ENCODE peak calls at places on chromosomes 2 and 18, in five cellular contexts. F, N, I, E and K are unnamed samples.
A peak's percentile ranks its signal among the peaks of the same experiment; 100 is the strongest.

GRCh38 chr2:95385570-95385984 is 16.9 kb upstream of the FAHD2A start:
- DNase-seq in F (no peak), N (no peak), I (no peak), E (no peak), K (no peak)

GRCh38 chr2:1613731-1614354 is 130.5 kb downstream of the PXDN start:
- DNase-seq in F (no peak), N (no peak), I (peak; percentile 92), E (peak; percentile 47), K (no peak)

GRCh38 chr2:105431367-105432088 is 32.7 kb upstream of the FHL2 start:
- DNase-seq in F (no peak), N (peak; percentile 63), I (peak; percentile 68), E (peak; percentile 77), K (no peak)

GRCh38 chr2:56008661-56009411 is 85.3 kb upstream of the EFEMP1 start:
- DNase-seq in F (no peak), N (no peak), I (peak; percentile 92), E (peak; percentile 33), K (no peak)

GRCh38 chr2:39991298-39991697 is 212.2 kb upstream of the THUMPD2 start:
- DNase-seq in F (no peak), N (no peak), I (peak; percentile 13), E (no peak), K (no peak)

GRCh38 chr2:168060956-168061750 is 186.2 kb downstream of the STK39 start:
- DNase-seq in F (no peak), N (no peak), I (peak; percentile 70), E (no peak), K (no peak)

GRCh38 chr2:27029051-27029450 is 3.7 kb upstream of the TMEM214 start:
- DNase-seq in F (no peak), N (no peak), I (no peak), E (no peak), K (no peak)

GRCh38 chr18:29960539-29960938 is 1082.0 kb downstream of the DSC3 start:
- DNase-seq in F (no peak), N (no peak), I (no peak), E (no peak), K (no peak)

GRCh38 chr2:187171318-187171717 is 276.7 kb downstream of the CALCRL start:
- DNase-seq in F (no peak), N (no peak), I (no peak), E (no peak), K (no peak)

GRCh38 chr2:187169108-187169713 is 278.8 kb downstream of the CALCRL start:
- DNase-seq in F (no peak), N (no peak), I (peak; percentile 5), E (no peak), K (no peak)

GRCh38 chr2:187177253-187177652 is 270.8 kb downstream of the CALCRL start:
- DNase-seq in F (no peak), N (no peak), I (no peak), E (no peak), K (no peak)

GRCh38 chr2:187169864-187170263 is 278.2 kb downstream of the CALCRL start:
- DNase-seq in F (no peak), N (no peak), I (no peak), E (no peak), K (no peak)

GRCh38 chr2:187174582-187174981 is 273.5 kb downstream of the CALCRL start:
- DNase-seq in F (peak; percentile 2), N (no peak), I (peak; percentile 23), E (no peak), K (no peak)
- TF ChIP-seq CTCF in F (peak; percentile 26), N (no peak), I (peak; percentile 61), E (no peak), K (peak; percentile 52)

DNA sequence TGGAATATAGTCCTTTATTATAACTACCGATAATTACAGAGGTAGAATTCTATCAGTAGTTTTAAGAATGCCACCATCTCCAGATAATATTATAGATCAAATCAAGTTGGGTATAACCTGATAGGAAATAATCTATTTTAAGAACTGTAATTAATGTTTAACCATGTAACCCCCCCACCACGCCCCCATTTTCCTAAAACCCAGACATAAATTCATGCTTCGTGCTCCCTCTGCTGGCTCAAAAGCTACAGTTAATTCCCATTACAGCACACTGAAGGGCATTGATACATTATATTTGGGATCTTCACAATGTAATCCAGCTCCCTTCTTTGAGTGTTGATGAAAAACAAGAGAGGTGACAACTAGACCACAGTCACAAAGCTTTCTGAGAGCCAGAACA is 228.0 kb upstream of the SMAD7 start:
- DNase-seq in F (peak; percentile 10), N (peak; percentile 58), I (peak; percentile 46), E (no peak), K (no peak)
- TF ChIP-seq CTCF in F (peak; percentile 80), N (peak; percentile 44), I (peak; percentile 80), E (peak; percentile 62), K (peak; percentile 53)

GRCh38 chr2:130344578-130344977 is 1.9 kb downstream of the IMP4 start:
- DNase-seq in F (no peak), N (no peak), I (no peak), E (no peak), K (no peak)

GRCh38 chr2:130341562-130342019 is 1.1 kb upstream of the IMP4 start:
- DNase-seq in F (peak; percentile 23), N (no peak), I (no peak), E (no peak), K (no peak)

GRCh38 chr2:130345091-130345490 is 2.4 kb downstream of the IMP4 start:
- DNase-seq in F (no peak), N (no peak), I (no peak), E (no peak), K (no peak)

GRCh38 chr2:130342020-130342532 is 621 bp upstream of the IMP4 start:
- DNase-seq in F (peak; percentile 89), N (peak; percentile 93), I (peak; percentile 97), E (peak; percentile 90), K (peak; percentile 84)

GRCh38 chr2:130342533-130343275 is at the start of gene IMP4:
- DNase-seq in F (peak; percentile 85), N (peak; percentile 99), I (peak; percentile 100), E (peak; percentile 95), K (peak; percentile 87)
- TF ChIP-seq CTCF in F (no peak), N (peak; percentile 32), I (peak; percentile 52), E (peak; percentile 44), K (no peak)

GRCh38 chr2:207412787-207413310 is 116.9 kb upstream of the CREB1 start:
- DNase-seq in F (no peak), N (no peak), I (no peak), E (no peak), K (no peak)
- TF ChIP-seq CTCF in F (no peak), N (no peak), I (no peak), E (no peak), K (no peak)

DNA sequence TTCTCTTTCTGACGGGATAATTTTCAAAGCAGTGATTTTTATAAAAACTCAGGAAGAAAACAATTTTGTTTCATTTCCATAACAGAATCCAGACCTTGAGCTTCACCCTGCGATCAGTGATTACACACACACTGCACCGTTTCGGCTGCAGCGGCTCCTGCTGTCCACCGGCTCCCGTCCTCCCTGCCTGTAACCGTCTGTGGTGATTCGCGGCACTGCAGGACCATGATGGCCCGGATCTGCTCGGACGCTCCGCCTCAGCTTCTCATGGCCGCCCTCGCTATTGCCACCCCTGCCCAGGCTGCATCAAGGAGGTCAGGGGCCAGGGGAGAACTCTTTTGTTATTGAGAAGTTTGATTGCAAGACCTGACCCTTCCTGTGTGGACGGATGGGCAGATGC is 246.1 kb downstream of the TWIST2 start:
- DNase-seq in F (no peak), N (no peak), I (peak; percentile 17), E (no peak), K (no peak)
- TF ChIP-seq CTCF in F (no peak), N (no peak), I (peak; percentile 12), E (no peak), K (no peak)

GRCh38 chr2:10397297-10397875 is 50.7 kb downstream of the ODC1 start:
- DNase-seq in F (no peak), N (no peak), I (no peak), E (no peak), K (no peak)

GRCh38 chr2:10399358-10399757 is 48.8 kb downstream of the ODC1 start:
- DNase-seq in F (no peak), N (no peak), I (no peak), E (no peak), K (no peak)

GRCh38 chr2:10400002-10400401 is 48.1 kb downstream of the ODC1 start:
- DNase-seq in F (no peak), N (no peak), I (no peak), E (no peak), K (no peak)

GRCh38 chr2:10397878-10398277 is 50.2 kb downstream of the ODC1 start:
- DNase-seq in F (no peak), N (no peak), I (no peak), E (no peak), K (no peak)

DNA sequence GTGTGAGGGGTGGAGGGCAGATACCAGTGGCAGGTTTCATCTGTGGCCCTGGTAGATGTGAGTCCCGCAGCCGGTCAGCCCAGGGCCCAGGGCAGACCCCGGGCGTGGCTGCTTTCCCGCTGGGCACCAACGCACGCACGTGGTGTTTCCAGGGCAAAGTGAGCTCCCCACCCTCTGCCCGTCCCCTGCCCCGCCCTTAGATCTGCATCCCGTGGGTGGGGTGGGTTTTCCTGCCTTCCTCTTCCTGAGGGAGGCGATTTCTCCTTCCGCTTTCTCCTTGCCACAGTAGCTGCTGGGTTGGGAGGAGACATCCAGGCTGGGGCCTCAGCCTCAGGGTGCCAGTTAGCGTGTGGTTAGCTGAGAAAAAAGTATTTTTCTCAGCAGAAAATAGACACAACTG is 49.6 kb downstream of the ODC1 start:
- DNase-seq in F (no peak), N (no peak), I (no peak), E (peak; percentile 56), K (no peak)
- TF ChIP-seq CTCF in F (no peak), N (no peak), I (no peak), E (no peak), K (no peak)

DNA sequence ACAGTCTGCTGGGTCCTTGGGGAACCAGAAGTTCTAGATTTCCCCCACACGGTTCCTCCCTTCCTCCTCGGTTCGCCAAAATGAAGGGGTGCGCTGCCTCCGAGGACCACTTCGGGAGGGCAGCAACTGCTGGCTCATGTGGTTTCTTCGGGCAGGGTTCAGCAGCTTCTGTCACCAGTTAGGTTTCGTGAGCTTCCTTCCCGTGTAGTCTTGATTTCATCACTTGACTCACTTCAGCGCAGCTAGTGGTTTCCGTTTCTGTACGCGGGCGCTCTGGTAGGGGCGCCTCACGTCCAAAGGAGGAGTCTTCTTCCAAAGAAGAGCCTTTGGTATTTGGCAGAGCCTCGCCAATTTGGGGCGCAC is 454 bp upstream of the GALNT3 start:
- DNase-seq in F (no peak), N (peak; percentile 53), I (peak; percentile 55), E (peak; percentile 17), K (peak; percentile 40)
- TF ChIP-seq CTCF in F (no peak), N (no peak), I (no peak), E (no peak), K (no peak)